ENCODE peak calls at places on chromosomes 6 and 20, in eight cellular contexts. D is GM12878, V is HCT116, E is WTC11, Q is SK-N-SH, P is A549, H is endothelial cell of umbilical vein, X is H1. J is an unnamed sample.

GRCh38 chr20:2713285-2713684 is 20.7 kb downstream of the EBF4 start:
- DNase-seq in V (no peak), E (no peak), D (no peak), P (peak), Q (no peak), X (no peak), H (no peak), J (peak)

GRCh38 chr6:157432861-157433260 is 51.9 kb downstream of the ZDHHC14 start:
- DNase-seq in D (no peak), P (no peak), X (no peak), Q (no peak), V (no peak), H (no peak), E (no peak), J (no peak)

GRCh38 chr20:2210646-2211556 is 84.9 kb upstream of the TGM3 start:
- DNase-seq in X (no peak), V (no peak), H (peak), E (no peak), D (no peak), Q (no peak), P (peak), J (peak)

GRCh38 chr6:26157150-26157837 is 70.1 kb downstream of the HFE start:
- DNase-seq in E (peak), H (peak), D (no peak), Q (peak), V (no peak), X (peak), P (no peak), J (peak)

GRCh38 chr20:4022386-4023350 is 7.3 kb upstream of the RNF24 start:
- DNase-seq in H (no peak), Q (no peak), X (no peak), V (no peak), D (no peak), P (no peak), E (no peak), J (no peak)

GRCh38 chr20:856361-856775 is 22.9 kb downstream of the FAM110A start:
- DNase-seq in H (no peak), D (no peak), P (peak), X (no peak), Q (no peak), E (no peak), V (peak), J (no peak)

GRCh38 chr6:152598421-152598820 is 38.7 kb downstream of the SYNE1 start:
- DNase-seq in X (no peak), E (no peak), H (no peak), Q (no peak), D (no peak), V (no peak), P (no peak), J (no peak)

GRCh38 chr6:152575186-152575585 is 62.0 kb downstream of the SYNE1 start:
- DNase-seq in Q (no peak), H (no peak), E (no peak), P (no peak), D (no peak), X (no peak), V (no peak), J (no peak)

GRCh38 chr6:25993038-25993684 is 30.6 kb downstream of the TRIM38 start:
- DNase-seq in P (no peak), X (no peak), H (no peak), D (no peak), E (no peak), V (no peak), Q (peak), J (peak)

DNA sequence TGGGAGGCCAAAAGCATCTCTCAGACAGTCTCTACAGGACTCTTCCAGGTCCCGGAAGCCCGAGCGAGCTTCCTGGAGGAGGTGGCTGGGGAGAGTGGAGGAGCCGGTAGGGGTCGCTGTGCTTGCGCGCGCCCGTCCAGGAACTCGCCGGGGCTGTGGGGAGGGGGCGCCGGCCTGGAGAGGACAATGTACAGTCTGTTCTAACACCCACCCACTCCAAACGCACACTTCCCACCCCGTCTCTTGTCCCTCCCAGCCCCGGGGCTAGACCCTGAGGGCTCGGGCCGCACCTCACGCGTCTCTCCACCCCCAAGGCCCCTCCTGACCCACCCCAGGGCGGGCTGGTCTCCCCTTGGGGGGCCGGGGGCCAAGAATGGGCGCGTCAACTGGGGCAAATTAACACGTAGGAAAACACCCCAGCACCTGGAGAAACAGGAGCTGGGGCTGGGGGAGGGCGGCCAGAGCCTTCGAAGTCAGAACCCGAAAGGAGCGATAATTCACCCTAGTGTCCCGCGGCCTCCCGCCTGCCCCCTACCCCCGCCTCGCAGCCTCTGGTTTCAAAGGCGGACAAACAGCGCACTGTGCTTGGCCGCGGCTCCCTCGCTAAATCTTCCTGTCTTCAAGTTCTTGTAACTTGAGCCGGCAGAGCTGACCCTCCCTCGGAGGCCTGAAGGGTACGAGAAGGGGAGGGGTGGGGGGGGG is 103.2 kb upstream of the FOXP4 start:
- DNase-seq in E (peak), P (no peak), Q (peak), H (no peak), D (no peak), V (no peak), X (peak), J (no peak)
- TF ChIP-seq CTCF in E (peak), P (no peak), Q (peak), H (peak), D (peak), V (no peak), X (peak), J (no peak)

GRCh38 chr6:73604020-73604419 is 49.8 kb downstream of the SLC17A5 start:
- DNase-seq in P (no peak), V (no peak), H (no peak), E (no peak), Q (no peak), D (no peak), X (no peak), J (no peak)

GRCh38 chr6:73604461-73604860 is 49.3 kb downstream of the SLC17A5 start:
- DNase-seq in Q (no peak), X (no peak), H (no peak), P (no peak), E (no peak), V (no peak), D (no peak), J (no peak)

GRCh38 chr6:73610444-73611275 is 43.1 kb downstream of the SLC17A5 start:
- DNase-seq in V (peak), Q (peak), X (no peak), E (no peak), H (peak), P (peak), D (peak), J (peak)

GRCh38 chr6:73608761-73609160 is 45.0 kb downstream of the SLC17A5 start:
- DNase-seq in E (no peak), P (no peak), X (no peak), Q (no peak), V (no peak), D (no peak), H (no peak), J (no peak)

DNA sequence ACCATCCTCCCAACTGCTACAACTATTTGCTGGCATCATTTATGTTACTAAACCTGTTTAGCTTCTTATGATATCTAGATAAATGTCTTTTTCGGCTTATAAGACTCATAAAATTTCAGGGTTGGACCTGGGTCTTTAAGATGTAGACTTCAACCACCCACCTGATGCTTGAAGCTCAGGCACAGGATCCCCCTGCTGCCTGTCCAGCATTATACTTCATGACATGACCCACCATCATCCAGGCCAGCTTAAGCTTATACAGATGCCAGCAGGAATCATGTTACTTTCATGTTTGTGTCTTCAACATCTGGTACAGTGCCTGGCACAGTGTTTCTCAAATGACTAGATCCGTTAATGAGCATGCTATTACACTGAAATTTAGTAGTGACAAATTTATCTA is 47.4 kb downstream of the SLC17A5 start:
- DNase-seq in P (no peak), X (no peak), V (no peak), E (no peak), Q (no peak), H (no peak), D (no peak), J (no peak)
- TF ChIP-seq MAX in P (no peak), X (no peak), V (no peak), E (no peak), Q (no peak), H (no peak), D (no peak), J (no peak)

DNA sequence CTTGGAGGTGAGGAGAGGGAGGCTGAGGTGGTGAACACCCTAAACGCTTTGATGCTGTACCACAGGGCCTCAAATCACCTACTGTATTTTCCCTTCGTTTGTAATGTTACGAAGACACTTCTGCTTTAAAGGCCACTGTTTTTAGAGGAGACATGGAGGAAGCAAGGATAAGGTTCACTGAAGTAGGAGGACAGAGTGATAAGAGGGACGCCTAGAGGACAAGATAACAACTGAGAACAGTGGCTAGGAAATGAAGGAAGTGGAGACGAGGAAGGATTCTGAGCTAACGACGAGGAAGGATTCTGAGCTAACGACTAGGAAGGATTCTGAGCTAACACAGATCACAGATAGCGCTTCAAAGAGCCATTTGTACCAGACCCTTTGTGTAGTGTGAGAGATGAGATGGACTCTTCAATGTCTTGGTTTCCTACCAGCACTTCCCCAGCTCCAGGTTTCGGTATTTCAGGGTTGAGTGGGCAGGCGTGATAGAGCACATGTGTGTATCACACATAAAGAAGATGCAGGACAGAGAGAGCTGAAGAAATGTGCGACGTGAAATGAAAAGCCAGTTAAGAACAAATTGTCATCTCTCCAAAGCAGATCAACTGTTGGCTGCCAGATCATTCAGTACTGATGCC is 7.5 kb downstream of the SF3B5 start:
- DNase-seq in P (no peak), H (no peak), V (no peak), E (no peak), Q (no peak), X (no peak), D (no peak), J (no peak)
- TF ChIP-seq CTCF in P (no peak), H (no peak), V (no peak), E (no peak), Q (no peak), X (peak), D (peak), J (no peak)

GRCh38 chr20:46975976-46976375 is 81.3 kb downstream of the EYA2 start:
- DNase-seq in Q (no peak), V (no peak), D (no peak), H (no peak), E (no peak), P (no peak), X (no peak), J (no peak)
- TF ChIP-seq MAX in Q (no peak), V (no peak), D (no peak), H (no peak), E (no peak), P (no peak), X (no peak), J (no peak)

GRCh38 chr20:8811801-8812594 is 256.9 kb upstream of the PLCB4 start:
- DNase-seq in E (no peak), Q (no peak), H (no peak), D (no peak), V (no peak), X (no peak), P (no peak), J (no peak)
- TF ChIP-seq CTCF in E (no peak), Q (no peak), H (no peak), D (no peak), V (no peak), X (peak), P (no peak), J (no peak)

DNA sequence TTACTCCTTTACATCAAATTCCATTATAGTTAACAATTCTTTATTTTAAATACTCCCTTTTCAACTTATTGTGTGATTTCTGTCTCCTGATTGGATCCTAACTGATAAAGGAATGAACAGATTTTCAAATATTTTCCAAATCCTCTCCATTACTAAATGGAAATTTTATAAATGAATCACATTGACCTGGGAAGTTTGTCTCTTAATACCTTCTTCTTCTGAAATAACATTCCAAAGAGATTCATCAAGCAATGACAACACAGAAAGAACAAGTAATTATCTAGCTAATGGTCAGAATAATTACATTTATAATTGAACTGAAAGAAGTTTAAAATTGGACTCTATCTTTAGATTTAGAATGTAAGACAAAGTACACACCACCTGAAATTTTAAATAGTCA is 515.4 kb upstream of the PTCHD4 start:
- DNase-seq in P (no peak), Q (no peak), E (no peak), D (no peak), X (no peak), H (no peak), V (no peak), J (no peak)
- TF ChIP-seq MAX in P (no peak), Q (no peak), E (no peak), D (no peak), X (no peak), H (no peak), V (no peak), J (no peak)

GRCh38 chr20:19211661-19212523 is 550 bp upstream of the SLC24A3 start:
- DNase-seq in H (no peak), D (no peak), V (no peak), Q (peak), P (no peak), E (peak), X (no peak), J (peak)
- TF ChIP-seq CTCF in H (no peak), D (no peak), V (no peak), Q (no peak), P (no peak), E (no peak), X (no peak), J (no peak)

DNA sequence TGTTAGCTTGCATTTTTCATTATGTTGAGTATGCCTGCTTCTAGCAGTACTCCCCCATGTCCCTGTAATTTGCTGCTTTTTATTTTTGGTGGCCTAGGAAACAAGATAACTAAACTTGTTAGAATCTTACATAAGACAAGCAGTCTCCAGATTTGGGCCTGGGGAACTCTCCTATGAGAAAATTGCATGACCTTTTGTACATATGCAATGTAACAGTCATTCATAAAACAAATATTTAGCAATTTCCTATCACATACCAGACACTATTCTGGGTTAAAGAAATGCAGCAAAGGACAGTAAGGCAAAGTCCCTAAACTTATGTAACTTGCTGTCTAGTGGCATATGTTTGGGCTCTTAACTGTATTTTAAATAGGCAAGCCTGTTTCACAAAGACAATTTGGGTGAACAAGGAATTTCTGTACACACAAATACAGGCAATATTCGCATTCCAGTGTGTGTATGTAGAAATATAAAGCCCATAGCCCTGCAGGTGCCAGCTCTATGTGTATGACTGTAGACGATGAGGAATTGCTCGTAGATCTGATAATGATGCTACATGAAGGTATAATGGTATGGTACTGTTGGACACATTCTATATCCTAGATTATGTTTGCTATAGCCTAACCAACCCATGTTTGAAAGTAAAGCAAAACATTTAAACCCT is 305.2 kb upstream of the CITED2 start:
- DNase-seq in D (no peak), V (no peak), P (peak), Q (no peak), E (no peak), X (no peak), H (peak), J (peak)
- TF ChIP-seq MAX in D (no peak), V (no peak), P (no peak), Q (no peak), E (no peak), X (no peak), H (no peak), J (no peak)

DNA sequence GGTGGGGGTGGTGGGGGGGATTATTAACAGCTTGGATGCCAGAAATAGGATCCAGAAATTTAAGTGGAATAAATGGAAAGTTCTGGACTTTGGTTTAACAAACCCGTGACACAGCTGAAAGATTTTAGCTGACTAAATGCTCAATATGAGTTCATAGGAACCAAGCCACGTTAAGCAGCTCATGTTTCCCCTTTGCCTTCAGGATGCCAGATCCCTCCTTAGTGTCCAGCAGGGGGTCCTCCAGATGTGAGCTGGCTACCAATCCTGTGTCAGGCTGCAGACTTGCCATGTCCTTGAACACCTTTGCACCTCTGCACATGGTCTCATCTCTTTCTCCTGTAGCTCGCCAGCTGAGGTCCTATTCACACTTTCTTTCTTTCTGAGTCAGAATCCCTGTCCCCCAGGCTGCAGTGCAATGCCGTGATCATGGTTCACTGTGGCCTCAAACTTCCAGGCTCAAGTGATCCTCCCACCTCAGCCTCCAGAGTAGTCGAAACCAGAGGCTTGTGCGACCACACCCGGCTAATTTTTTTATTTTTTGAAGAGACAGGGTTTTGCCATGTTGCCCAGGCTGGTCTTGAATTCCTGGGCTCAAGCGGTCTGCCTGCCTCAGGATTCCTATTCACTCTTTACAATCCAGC is 133.3 kb upstream of the ARMC2 start:
- DNase-seq in H (no peak), X (no peak), E (no peak), V (no peak), P (no peak), Q (no peak), D (no peak), J (peak)
- TF ChIP-seq CTCF in H (no peak), X (no peak), E (no peak), V (no peak), P (no peak), Q (no peak), D (no peak), J (peak)

GRCh38 chr6:122130026-122130348 is 269.5 kb upstream of the HSF2 start:
- DNase-seq in E (no peak), P (no peak), H (no peak), V (no peak), D (no peak), X (no peak), Q (no peak), J (no peak)
- TF ChIP-seq MAX in E (no peak), P (no peak), H (no peak), V (no peak), D (no peak), X (no peak), Q (no peak), J (no peak)